ENCODE peak calls at places on chromosomes 7 and 10, in six cellular contexts. Y is AG09309, O is SK-N-SH, E is neural progenitor cell, V is fibroblast of pulmonary artery, A is BJ. J is an unnamed sample.

GRCh38 chr10:97327348-97328294 is 6.9 kb downstream of the FRAT2 start:
- DNase-seq in Y (no peak), O (no peak), E (no peak), V (no peak), A (no peak), J (no peak)

GRCh38 chr10:103215601-103216000 is 22.5 kb upstream of the NT5C2 start:
- DNase-seq in Y (no peak), O (no peak), E (no peak), V (no peak), A (no peak), J (no peak)

GRCh38 chr10:127854769-127855583 is 37.8 kb downstream of the CLRN3 start:
- DNase-seq in Y (no peak), O (no peak), E (no peak), V (no peak), A (no peak), J (no peak)

GRCh38 chr10:127462643-127463295 is 86.3 kb upstream of the NPS start:
- DNase-seq in Y (no peak), O (no peak), E (no peak), V (no peak), A (no peak), J (no peak)

GRCh38 chr10:59887006-59887405 is 19.4 kb downstream of the CCDC6 start:
- DNase-seq in Y (no peak), O (no peak), E (no peak), V (no peak), A (no peak), J (no peak)

GRCh38 chr10:3067859-3068179 is 471 bp downstream of the PFKP start:
- DNase-seq in Y (no peak), O (no peak), E (peak), V (no peak), A (no peak), J (no peak)

GRCh38 chr7:4261038-4261960 is 420.8 kb upstream of the FOXK1 start:
- DNase-seq in Y (no peak), O (no peak), E (peak), V (no peak), A (no peak), J (no peak)

GRCh38 chr7:52006674-52007073 is 690.1 kb upstream of the COBL start:
- DNase-seq in Y (no peak), O (no peak), E (no peak), V (no peak), A (no peak), J (no peak)

GRCh38 chr10:126670056-126670743 is at the start of gene C10orf90:
- DNase-seq in Y (no peak), O (no peak), E (no peak), V (no peak), A (no peak), J (no peak)

GRCh38 chr10:70576803-70577517 is 25.6 kb downstream of the PRF1 start:
- DNase-seq in Y (no peak), O (no peak), E (no peak), V (peak), A (no peak), J (peak)

GRCh38 chr10:61135276-61135721 is 191.3 kb upstream of the RHOBTB1 start:
- DNase-seq in Y (no peak), O (no peak), E (no peak), V (no peak), A (no peak), J (no peak)

GRCh38 chr10:79929409-79929904 is 19.4 kb downstream of the SFTPD start:
- DNase-seq in Y (peak), O (peak), E (peak), V (peak), A (no peak), J (peak)

GRCh38 chr10:67036808-67037207 is 111.0 kb downstream of the LRRTM3 start:
- DNase-seq in Y (no peak), O (no peak), E (no peak), V (no peak), A (no peak), J (no peak)

DNA sequence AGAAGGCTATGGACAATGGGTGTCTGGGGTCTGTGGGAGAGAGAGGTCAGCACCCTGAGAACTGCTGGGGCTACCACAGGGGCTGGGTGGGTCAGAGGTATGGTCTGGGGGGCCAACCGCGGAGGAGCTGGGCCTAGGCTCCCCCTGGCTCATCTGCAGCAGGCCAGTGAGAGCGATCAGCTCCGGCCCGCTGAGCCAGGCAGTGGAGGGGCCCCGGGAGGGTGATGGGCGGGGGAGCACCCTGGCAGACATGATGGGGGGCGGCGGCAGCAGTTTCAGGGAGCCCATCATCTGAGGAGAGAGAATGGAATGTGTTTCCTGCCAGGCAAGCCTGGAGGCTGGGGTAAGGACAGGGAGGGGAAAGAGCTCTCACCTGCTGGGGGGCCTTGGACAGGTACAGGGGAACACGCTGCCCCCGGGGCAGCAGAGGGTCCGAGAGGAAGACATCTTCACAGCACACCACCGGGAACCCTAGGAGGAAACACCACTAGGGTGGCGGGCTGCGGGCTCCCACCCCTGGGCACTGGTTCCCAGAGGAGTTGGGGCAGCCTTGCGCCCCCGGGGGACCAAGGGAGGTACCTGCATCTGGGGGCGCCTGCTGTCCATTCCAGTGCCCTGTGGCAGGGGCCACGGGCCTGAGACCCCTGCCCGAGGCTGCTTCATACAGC is 1.3 kb downstream of the SAP25 start:
- DNase-seq in Y (no peak), O (peak), E (no peak), V (no peak), A (no peak), J (no peak)
- TF ChIP-seq CTCF in Y (no peak), O (no peak), E (no peak), V (no peak), A (no peak), J (no peak)

GRCh38 chr7:102856036-102856435 is 56.8 kb upstream of the LRRC17 start:
- DNase-seq in Y (no peak), O (no peak), E (no peak), V (no peak), A (no peak), J (no peak)
- TF ChIP-seq CTCF in Y (no peak), O (no peak), E (no peak), V (no peak), A (no peak), J (no peak)

GRCh38 chr7:41045556-41046123 is 657.2 kb downstream of the INHBA start:
- DNase-seq in Y (no peak), O (no peak), E (peak), V (no peak), A (no peak), J (no peak)
- TF ChIP-seq CTCF in Y (no peak), O (peak), E (peak), V (no peak), A (no peak), J (no peak)

GRCh38 chr7:155804897-155805825 is 7.1 kb downstream of the SHH start:
- DNase-seq in Y (no peak), O (peak), E (peak), V (peak), A (no peak), J (peak)
- TF ChIP-seq CTCF in Y (peak), O (peak), E (peak), V (peak), A (peak), J (peak)

DNA sequence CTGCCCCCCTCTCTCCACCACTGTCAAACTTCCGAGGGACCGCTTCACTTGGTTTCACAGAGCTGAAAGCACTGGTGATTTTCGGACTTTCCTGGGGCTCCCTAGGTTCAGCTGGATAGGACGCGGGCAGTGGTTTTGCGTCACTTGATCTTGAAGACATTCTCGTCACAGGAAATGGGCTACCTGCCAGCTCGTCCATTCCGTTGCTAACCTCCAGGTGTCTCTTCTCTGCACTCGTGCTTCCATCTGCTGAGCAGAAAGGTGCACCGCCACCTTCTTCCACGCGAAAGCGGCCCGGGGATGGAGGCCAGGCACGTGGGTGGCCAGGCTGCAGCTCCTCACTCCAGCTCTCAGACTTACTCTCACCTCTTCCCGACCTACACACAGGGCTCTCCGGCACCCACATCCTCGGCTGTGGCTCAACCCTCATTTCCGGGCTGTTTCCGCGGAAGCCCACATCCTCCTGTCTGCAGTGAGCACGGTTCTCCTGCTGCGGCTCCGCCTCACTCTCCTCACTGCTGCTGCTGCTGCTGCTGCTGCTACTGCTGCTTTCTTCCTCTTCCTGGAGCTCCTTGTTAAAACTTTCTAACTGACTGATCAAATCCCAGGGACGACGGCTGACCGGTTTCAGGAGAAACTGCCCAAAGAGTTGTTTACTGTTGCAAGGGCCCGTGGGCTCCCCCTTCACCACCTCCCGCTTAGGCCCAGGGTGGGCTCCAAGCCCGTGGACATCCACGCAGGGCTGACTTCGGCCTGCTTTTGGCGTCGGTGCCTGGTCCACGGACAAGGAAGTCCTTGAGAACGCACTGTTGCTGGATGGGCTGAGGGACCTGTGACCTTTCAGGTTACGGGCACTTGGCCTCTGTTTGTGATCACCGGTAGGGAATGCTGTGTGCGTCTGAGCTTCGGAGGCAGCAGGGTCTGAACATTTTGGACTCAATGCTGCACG is 32.1 kb downstream of the JCAD start:
- DNase-seq in Y (no peak), O (no peak), E (no peak), V (peak), A (no peak), J (no peak)
- TF ChIP-seq CTCF in Y (no peak), O (no peak), E (no peak), V (no peak), A (no peak), J (no peak)

GRCh38 chr7:77944183-77945182 is 145.9 kb downstream of the PHTF2 start:
- DNase-seq in Y (no peak), O (no peak), E (no peak), V (no peak), A (no peak), J (no peak)

GRCh38 chr7:77942431-77942830 is 143.9 kb downstream of the PHTF2 start:
- DNase-seq in Y (no peak), O (no peak), E (no peak), V (no peak), A (no peak), J (no peak)

GRCh38 chr7:77935652-77936348 is 137.2 kb downstream of the PHTF2 start:
- DNase-seq in Y (no peak), O (no peak), E (no peak), V (peak), A (no peak), J (peak)

DNA sequence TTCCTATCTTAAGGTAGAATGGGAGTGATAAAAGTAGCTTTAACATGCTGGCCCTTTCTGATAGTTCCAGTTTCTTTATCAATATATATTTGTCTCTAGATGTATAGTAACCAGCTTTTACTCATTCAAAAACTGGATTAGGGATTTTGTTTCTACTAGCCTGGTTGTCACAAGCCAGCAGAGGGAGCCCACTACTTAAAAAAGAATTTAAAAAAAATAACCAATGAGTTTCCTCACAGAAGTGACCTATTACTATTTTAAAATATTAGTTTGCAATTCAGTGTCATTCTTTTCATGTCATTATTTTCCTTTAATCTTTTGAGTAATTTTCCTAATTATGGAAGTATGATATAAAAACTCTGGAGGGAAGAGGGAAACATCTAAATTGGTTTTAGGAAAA is 142.1 kb downstream of the PHTF2 start:
- DNase-seq in Y (peak), O (peak), E (peak), V (peak), A (no peak), J (peak)
- TF ChIP-seq CTCF in Y (peak), O (peak), E (peak), V (peak), A (peak), J (peak)